ENCODE peak calls at places on chromosomes 2 and 18, in six cellular contexts. K, N, D, Z, V and T are unnamed samples.

GRCh38 chr2:71154279-71154678 is 23.8 kb downstream of the MPHOSPH10 start:
- DNase-seq in K (no peak), N (no peak), D (no peak), Z (no peak), V (no peak), T (no peak)

GRCh38 chr2:205119141-205119540 is 563.2 kb upstream of the NRP2 start:
- DNase-seq in K (no peak), N (no peak), D (no peak), Z (no peak), V (no peak), T (no peak)

GRCh38 chr2:151120016-151120415 is 141.6 kb downstream of the RBM43 start:
- DNase-seq in K (no peak), N (peak; percentile 25), D (no peak), Z (no peak), V (no peak), T (no peak)

GRCh38 chr2:85326406-85326945 is 1.3 kb downstream of the TGOLN2 start:
- DNase-seq in K (no peak), N (no peak), D (no peak), Z (no peak), V (no peak), T (peak; percentile 58)

GRCh38 chr2:108184421-108184820 is 55.3 kb upstream of the SULT1C3 start:
- DNase-seq in K (no peak), N (no peak), D (no peak), Z (peak; percentile 9), V (no peak), T (peak; percentile 50)

GRCh38 chr2:68789603-68790002 is 55.0 kb downstream of the ARHGAP25 start:
- DNase-seq in K (peak; percentile 97), N (no peak), D (no peak), Z (no peak), V (no peak), T (no peak)

GRCh38 chr18:3441290-3441689 is 8.7 kb upstream of the TGIF1 start:
- DNase-seq in K (no peak), N (no peak), D (peak; percentile 59), Z (peak; percentile 51), V (no peak), T (peak; percentile 63)

GRCh38 chr2:80429251-80429650 is 124.7 kb upstream of the LRRTM1 start:
- DNase-seq in K (no peak), N (no peak), D (no peak), Z (no peak), V (no peak), T (no peak)

GRCh38 chr2:148590613-148591012 is 53.9 kb upstream of the EPC2 start:
- DNase-seq in K (no peak), N (no peak), D (no peak), Z (no peak), V (no peak), T (no peak)

GRCh38 chr2:189477756-189478155 is 36.5 kb downstream of the WDR75 start:
- DNase-seq in K (no peak), N (no peak), D (no peak), Z (no peak), V (no peak), T (no peak)

GRCh38 chr18:25055076-25055475 is 296.9 kb downstream of the ZNF521 start:
- DNase-seq in K (no peak), N (no peak), D (no peak), Z (no peak), V (no peak), T (peak; percentile 6)

GRCh38 chr18:5841518-5841917 is 53.8 kb downstream of the TMEM200C start:
- DNase-seq in K (no peak), N (no peak), D (no peak), Z (peak; percentile 5), V (no peak), T (peak; percentile 1)

GRCh38 chr2:32559136-32559535 is 68.7 kb upstream of the TTC27 start:
- DNase-seq in K (no peak), N (peak; percentile 11), D (no peak), Z (peak; percentile 68), V (no peak), T (peak; percentile 41)

GRCh38 chr2:47048801-47049480 is 106.2 kb downstream of the STPG4 start:
- DNase-seq in K (no peak), N (no peak), D (no peak), Z (no peak), V (no peak), T (no peak)

GRCh38 chr18:75053028-75053624 is 155.8 kb downstream of the PTGR3 start:
- DNase-seq in K (no peak), N (no peak), D (no peak), Z (no peak), V (no peak), T (no peak)

GRCh38 chr18:29840101-29840500 is 1202.4 kb downstream of the DSC3 start:
- DNase-seq in K (no peak), N (no peak), D (no peak), Z (peak; percentile 39), V (no peak), T (peak; percentile 86)
- TF ChIP-seq CTCF in K (no peak), N (no peak), D (no peak), Z (no peak), V (no peak), T (no peak)

GRCh38 chr2:241189093-241189855 is 797 bp downstream of the ANO7 start:
- DNase-seq in K (no peak), N (no peak), D (no peak), Z (no peak), V (no peak), T (no peak)

GRCh38 chr2:241185961-241186360 is 2.5 kb upstream of the ANO7 start:
- DNase-seq in K (no peak), N (no peak), D (no peak), Z (no peak), V (no peak), T (no peak)

GRCh38 chr2:241187101-241187690 is 1.3 kb upstream of the ANO7 start:
- DNase-seq in K (no peak), N (no peak), D (no peak), Z (no peak), V (no peak), T (no peak)

GRCh38 chr2:241188386-241189092 is at the start of gene ANO7:
- DNase-seq in K (no peak), N (no peak), D (no peak), Z (no peak), V (no peak), T (no peak)

GRCh38 chr2:241187835-241188234 is 642 bp upstream of the ANO7 start:
- DNase-seq in K (no peak), N (no peak), D (no peak), Z (no peak), V (no peak), T (no peak)
- H3K4me3 ChIP-seq in K (no peak overlapping the region), N (no peak overlapping the region), D (no peak overlapping the region), Z (no peak overlapping the region), V (no peak overlapping the region), T (no peak overlapping the region)

GRCh38 chr2:26685312-26685711 is 7.2 kb upstream of the KCNK3 start:
- DNase-seq in K (no peak), N (no peak), D (peak; percentile 4), Z (no peak), V (no peak), T (no peak)

GRCh38 chr2:26687785-26688184 is 4.7 kb upstream of the KCNK3 start:
- DNase-seq in K (no peak), N (no peak), D (peak; percentile 10), Z (peak; percentile 16), V (no peak), T (no peak)

GRCh38 chr2:26683583-26683982 is 8.9 kb upstream of the KCNK3 start:
- DNase-seq in K (no peak), N (no peak), D (no peak), Z (no peak), V (no peak), T (no peak)

GRCh38 chr2:26687328-26687727 is 5.2 kb upstream of the KCNK3 start:
- DNase-seq in K (no peak), N (no peak), D (peak; percentile 20), Z (no peak), V (no peak), T (no peak)

DNA sequence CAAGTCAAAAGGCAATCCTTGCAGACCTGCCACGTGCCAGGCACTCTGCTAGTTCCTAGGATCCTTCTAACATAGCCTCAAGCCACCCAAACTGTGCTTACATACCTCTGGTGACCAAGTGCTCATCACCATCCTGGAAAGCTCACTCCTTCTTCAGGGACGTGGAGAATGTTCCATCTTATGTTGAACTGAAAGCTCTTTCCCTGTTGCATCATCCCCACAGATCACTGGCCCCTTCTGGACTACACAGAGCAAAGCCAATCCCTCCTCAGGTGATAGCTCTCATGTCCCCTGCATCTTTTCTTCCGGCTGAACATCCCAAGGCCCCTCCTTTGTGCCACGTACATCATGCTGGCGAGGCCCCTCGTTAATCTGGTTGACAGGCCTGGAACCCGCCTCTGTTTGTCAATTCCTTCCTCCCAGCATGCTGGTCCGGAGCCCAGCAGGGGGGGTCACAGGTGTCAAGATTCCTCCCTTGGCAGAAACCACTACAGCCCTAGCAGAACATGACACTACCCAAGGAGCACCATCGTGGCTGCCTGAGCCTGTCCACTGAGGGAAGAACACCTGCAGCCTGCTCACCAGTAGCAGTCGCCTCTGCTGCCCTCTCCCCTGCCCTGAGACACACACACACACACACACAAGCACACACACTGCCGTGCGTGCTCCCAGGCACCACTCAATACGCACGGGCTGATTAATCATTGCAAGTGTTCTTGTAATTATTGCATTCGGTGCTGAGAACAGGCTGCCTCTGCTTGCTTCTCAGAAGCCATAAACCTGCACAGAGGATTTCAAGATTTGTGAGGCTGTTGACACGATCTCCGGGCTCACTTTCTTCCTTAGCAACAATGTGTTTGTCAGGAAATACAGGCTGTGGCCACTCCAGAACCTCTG is 6.3 kb upstream of the KCNK3 start:
- DNase-seq in K (no peak), N (no peak), D (peak; percentile 20), Z (no peak), V (no peak), T (no peak)
- TF ChIP-seq CTCF in K (no peak), N (no peak), D (no peak), Z (no peak), V (no peak), T (no peak)

GRCh38 chr18:61608306-61608705 is 275.1 kb downstream of the CDH20 start:
- DNase-seq in K (no peak), N (no peak), D (no peak), Z (no peak), V (no peak), T (peak; percentile 22)

GRCh38 chr18:61606068-61606660 is 272.9 kb downstream of the CDH20 start:
- DNase-seq in K (no peak), N (peak; percentile 24), D (peak; percentile 29), Z (peak; percentile 47), V (peak; percentile 74), T (peak; percentile 54)

GRCh38 chr18:61602836-61603235 is 269.6 kb downstream of the CDH20 start:
- DNase-seq in K (no peak), N (no peak), D (no peak), Z (no peak), V (no peak), T (peak; percentile 56)

GRCh38 chr18:61606759-61607158 is 273.5 kb downstream of the CDH20 start:
- DNase-seq in K (no peak), N (peak; percentile 88), D (peak; percentile 88), Z (peak; percentile 84), V (peak; percentile 90), T (peak; percentile 94)

DNA sequence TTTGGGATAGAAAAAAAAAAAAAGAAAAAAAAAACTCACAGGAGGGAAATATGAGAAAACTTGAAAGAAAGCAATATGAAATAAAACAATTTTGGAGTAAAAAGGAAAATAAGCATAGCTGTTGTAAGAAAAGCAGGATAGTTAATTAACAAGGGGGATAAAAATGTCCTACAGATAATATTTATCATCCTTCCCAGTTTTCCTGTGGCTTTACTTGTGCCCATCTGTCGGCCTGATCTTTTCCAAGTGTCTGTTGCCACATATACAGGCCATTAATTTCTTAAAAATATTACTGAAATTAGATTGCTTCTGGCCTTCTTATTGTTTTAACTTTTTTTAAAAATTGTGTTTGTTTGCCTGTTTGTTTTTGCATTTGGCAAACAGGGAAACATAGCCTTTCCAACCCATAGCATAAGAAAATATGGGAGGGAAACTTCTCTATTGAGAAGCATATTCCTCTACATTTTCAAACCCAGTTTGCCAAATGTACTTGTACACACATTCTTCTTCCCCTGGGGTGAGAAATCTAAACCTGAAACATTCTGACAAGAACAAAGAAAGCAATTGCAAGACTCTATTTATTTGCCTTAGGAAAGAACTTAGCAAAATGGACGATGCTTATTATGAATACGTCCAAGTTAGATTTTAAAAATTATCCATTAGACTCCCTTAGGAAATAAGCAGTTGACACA is 272.3 kb downstream of the CDH20 start:
- DNase-seq in K (no peak), N (peak; percentile 49), D (no peak), Z (peak; percentile 8), V (no peak), T (no peak)
- H3K4me3 ChIP-seq in K (no peak overlapping the region), N (no peak overlapping the region), D (no peak overlapping the region), Z (peak overlapping the region; percentile 68), V (peak overlapping the region; percentile 42), T (peak overlapping the region; percentile 54)